ENCODE peak calls at places on chromosomes 5 and 9, in seven cellular contexts. O is suprapubic skin, V is transverse colon, A is heart left ventricle, C is body of pancreas, K is ovary, S is IMR-90. E is an unnamed sample.

GRCh38 chr5:57937501-57937900 is 454.9 kb upstream of the ACTBL2 start:
- DNase-seq in O (no peak), V (no peak), A (no peak), C (no peak), K (no peak), S (peak), E (no peak)

GRCh38 chr9:126502417-126503332 is 111.1 kb upstream of the LMX1B start:
- DNase-seq in O (no peak), V (no peak), A (no peak), C (no peak), K (no peak), S (no peak), E (no peak)

GRCh38 chr5:151819830-151820229 is 48.1 kb downstream of the G3BP1 start:
- DNase-seq in O (no peak), V (no peak), A (no peak), C (no peak), K (no peak), S (no peak), E (no peak)

GRCh38 chr9:130237071-130237470 is 28.5 kb upstream of the HMCN2 start:
- DNase-seq in O (no peak), V (no peak), A (no peak), C (no peak), K (no peak), S (no peak), E (no peak)

GRCh38 chr5:132011561-132012384 is at the start of gene ACSL6:
- DNase-seq in O (peak), V (peak), A (no peak), C (peak), K (peak), S (no peak), E (peak)

GRCh38 chr5:32692066-32692746 is 18.9 kb upstream of the NPR3 start:
- DNase-seq in O (no peak), V (no peak), A (no peak), C (no peak), K (no peak), S (peak), E (no peak)

GRCh38 chr5:105163547-105163946 is 1601.0 kb upstream of the NUDT12 start:
- DNase-seq in O (no peak), V (no peak), A (no peak), C (no peak), K (no peak), S (no peak), E (no peak)

GRCh38 chr5:34868736-34869135 is 29.8 kb downstream of the TTC23L start:
- DNase-seq in O (no peak), V (no peak), A (no peak), C (no peak), K (no peak), S (no peak), E (no peak)

GRCh38 chr9:130728721-130729120 is 35.1 kb downstream of the EXOSC2 start:
- DNase-seq in O (no peak), V (no peak), A (no peak), C (no peak), K (no peak), S (peak), E (no peak)

GRCh38 chr5:148882332-148882731 is 55.9 kb downstream of the ADRB2 start:
- DNase-seq in O (no peak), V (no peak), A (no peak), C (no peak), K (no peak), S (no peak), E (no peak)

GRCh38 chr9:130789747-130790672 is 45.0 kb upstream of the ABL1 start:
- DNase-seq in O (no peak), V (no peak), A (no peak), C (no peak), K (no peak), S (no peak), E (no peak)

GRCh38 chr9:127567119-127567897 is 44.8 kb upstream of the STXBP1 start:
- DNase-seq in O (no peak), V (peak), A (peak), C (peak), K (peak), S (peak), E (peak)

GRCh38 chr9:91905958-91906585 is 44.0 kb downstream of the ROR2 start:
- DNase-seq in O (no peak), V (peak), A (no peak), C (no peak), K (no peak), S (no peak), E (peak)

GRCh38 chr5:157541452-157542118 is 34.0 kb downstream of the ADAM19 start:
- DNase-seq in O (no peak), V (no peak), A (no peak), C (no peak), K (no peak), S (no peak), E (no peak)

GRCh38 chr5:143782588-143783386 is 29.2 kb upstream of the HMHB1 start:
- DNase-seq in O (no peak), V (no peak), A (no peak), C (no peak), K (no peak), S (no peak), E (no peak)

GRCh38 chr9:22452415-22453010 is 5.9 kb downstream of the DMRTA1 start:
- DNase-seq in O (no peak), V (peak), A (no peak), C (peak), K (no peak), S (peak), E (peak)

GRCh38 chr5:80569086-80569960 is 757 bp downstream of the ANKRD34B start:
- DNase-seq in O (no peak), V (no peak), A (no peak), C (no peak), K (no peak), S (no peak), E (no peak)

GRCh38 chr9:94588681-94589080 is 4.9 kb downstream of the FBP2 start:
- DNase-seq in O (no peak), V (no peak), A (no peak), C (no peak), K (no peak), S (no peak), E (no peak)

GRCh38 chr5:113005454-113005853 is 28.9 kb downstream of the DCP2 start:
- DNase-seq in O (no peak), V (no peak), A (no peak), C (no peak), K (no peak), S (peak), E (no peak)

GRCh38 chr9:28720746-28721145 is 1147.5 kb upstream of the C9orf72 start:
- DNase-seq in O (no peak), V (no peak), A (no peak), C (no peak), K (no peak), S (no peak), E (no peak)

GRCh38 chr5:9340095-9340494 is 205.8 kb downstream of the SEMA5A start:
- DNase-seq in O (no peak), V (no peak), A (peak), C (no peak), K (no peak), S (no peak), E (no peak)

GRCh38 chr9:5869315-5870019 is 21.2 kb upstream of the MLANA start:
- DNase-seq in O (no peak), V (no peak), A (no peak), C (no peak), K (no peak), S (no peak), E (no peak)

GRCh38 chr5:135814254-135814653 is 20.2 kb upstream of the SLC25A48 start:
- DNase-seq in O (no peak), V (no peak), A (no peak), C (no peak), K (no peak), S (no peak), E (no peak)

GRCh38 chr5:3341446-3342240 is 254.0 kb upstream of the IRX1 start:
- DNase-seq in O (no peak), V (no peak), A (no peak), C (no peak), K (no peak), S (no peak), E (no peak)

GRCh38 chr9:129027685-129028191 is 393 bp downstream of the SH3GLB2 start:
- DNase-seq in O (peak), V (peak), A (peak), C (peak), K (no peak), S (no peak), E (peak)

GRCh38 chr9:105457560-105458294 is 9.9 kb downstream of the FSD1L start:
- DNase-seq in O (no peak), V (no peak), A (peak), C (peak), K (no peak), S (no peak), E (no peak)

GRCh38 chr5:133519191-133519590 is 93.2 kb downstream of the FSTL4 start:
- DNase-seq in O (no peak), V (no peak), A (no peak), C (no peak), K (no peak), S (no peak), E (no peak)

GRCh38 chr9:113705938-113706519 is 170.1 kb upstream of the ZNF618 start:
- DNase-seq in O (no peak), V (no peak), A (no peak), C (peak), K (no peak), S (no peak), E (no peak)

GRCh38 chr5:19987594-19988345 is at the start of gene CDH18:
- DNase-seq in O (no peak), V (no peak), A (no peak), C (peak), K (peak), S (peak), E (peak)

GRCh38 chr5:144189800-144190429 is 19.2 kb downstream of the KCTD16 start:
- DNase-seq in O (no peak), V (peak), A (no peak), C (no peak), K (no peak), S (peak), E (no peak)

GRCh38 chr9:104992696-104993095 is 64.7 kb upstream of the ABCA1 start:
- DNase-seq in O (no peak), V (no peak), A (no peak), C (no peak), K (no peak), S (peak), E (no peak)

GRCh38 chr5:169328401-169328800 is 27.5 kb upstream of the SLIT3 start:
- DNase-seq in O (no peak), V (no peak), A (no peak), C (no peak), K (no peak), S (no peak), E (no peak)
- TF ChIP-seq POLR2A in O (no peak), V (no peak), A (no peak), C (no peak), K (no peak), S (no peak), E (no peak)

DNA sequence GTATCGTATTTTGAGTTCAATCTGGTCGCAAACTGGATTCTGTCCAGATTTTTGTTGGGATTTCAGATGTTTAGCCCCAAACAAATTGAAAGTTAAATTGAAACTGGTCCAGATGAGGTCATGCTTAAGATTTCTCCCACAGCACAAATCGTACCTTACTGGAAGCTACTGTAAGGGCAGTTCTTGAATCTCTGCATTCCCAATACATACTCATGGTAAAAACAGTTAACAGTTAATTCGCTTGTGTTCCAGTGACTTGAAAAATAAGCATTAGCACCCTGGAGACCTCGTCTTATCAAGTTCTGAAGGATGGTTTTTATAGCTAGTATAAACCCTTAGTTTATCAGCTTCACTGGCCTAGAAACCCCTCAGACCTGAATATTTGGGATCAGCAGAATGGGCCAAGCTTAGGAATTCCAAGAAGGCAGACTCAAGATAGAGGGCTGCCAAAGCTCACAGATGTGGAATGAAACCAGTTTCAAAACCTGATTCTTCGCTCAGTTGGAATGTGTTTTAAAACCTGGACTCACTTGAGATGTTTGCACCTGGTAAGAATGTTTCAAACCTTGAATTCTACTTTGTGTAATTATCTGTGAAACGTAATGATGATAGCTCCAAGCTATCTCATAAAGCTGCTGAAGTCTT is 103.6 kb downstream of the C9orf152 start:
- DNase-seq in O (no peak), V (no peak), A (no peak), C (no peak), K (no peak), S (peak), E (no peak)
- H3K4me3 ChIP-seq in O (no peak), V (no peak), A (no peak), C (no peak), K (no peak), S (no peak), E (no peak)

GRCh38 chr9:93182572-93182971 is 1.4 kb upstream of the WNK2 start:
- DNase-seq in O (no peak), V (peak), A (no peak), C (peak), K (no peak), S (no peak), E (no peak)

GRCh38 chr9:93184439-93185221 is 691 bp downstream of the WNK2 start:
- DNase-seq in O (peak), V (peak), A (no peak), C (peak), K (peak), S (no peak), E (peak)

GRCh38 chr9:93185261-93186150 is 1.6 kb downstream of the WNK2 start:
- DNase-seq in O (peak), V (peak), A (no peak), C (peak), K (no peak), S (no peak), E (no peak)

GRCh38 chr9:93183106-93183662 is 755 bp upstream of the WNK2 start:
- DNase-seq in O (no peak), V (no peak), A (no peak), C (peak), K (no peak), S (no peak), E (no peak)

GRCh38 chr9:93183663-93184438 is at the start of gene WNK2:
- DNase-seq in O (peak), V (peak), A (no peak), C (peak), K (peak), S (no peak), E (peak)
- TF ChIP-seq POLR2A in O (no peak), V (no peak), A (peak), C (no peak), K (no peak), S (no peak), E (no peak)

DNA sequence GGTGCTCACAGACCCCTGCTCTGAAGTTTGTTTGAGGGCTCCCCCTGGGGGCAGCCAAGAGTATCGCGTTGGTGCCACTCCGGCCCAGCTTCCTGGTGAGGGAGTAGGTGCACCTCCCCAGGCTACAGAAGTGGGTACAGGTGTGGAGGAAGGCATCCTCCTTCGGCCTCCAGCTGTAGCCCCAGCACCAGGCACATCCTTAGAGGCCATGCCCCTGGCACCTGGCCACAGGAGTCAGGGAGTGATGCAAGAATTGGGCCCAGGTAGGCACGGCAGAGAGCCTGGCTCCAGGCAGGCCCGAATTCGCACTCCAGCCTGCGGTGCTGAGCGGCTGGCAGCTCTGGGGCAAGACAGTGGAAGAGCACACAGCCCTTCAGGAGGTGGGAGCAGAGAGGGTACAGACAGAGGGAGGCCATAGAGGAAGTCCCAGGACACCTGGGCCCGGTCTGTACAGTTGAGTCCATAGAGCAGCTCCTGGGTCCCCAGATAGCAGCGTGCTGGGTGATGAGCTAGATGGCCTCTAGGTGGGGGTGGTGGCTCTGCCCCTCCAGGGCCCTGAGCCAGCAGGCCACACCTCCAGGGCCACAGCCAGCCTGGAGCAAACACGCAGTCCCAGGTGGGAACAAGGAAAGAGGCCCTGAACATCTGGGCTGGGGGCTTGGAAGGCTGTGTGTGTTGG is 2.4 kb downstream of the SAPCD2 start:
- DNase-seq in O (no peak), V (peak), A (peak), C (peak), K (peak), S (peak), E (peak)
- H3K4me3 ChIP-seq in O (no peak), V (no peak), A (no peak), C (no peak), K (no peak), S (no peak), E (no peak)

GRCh38 chr5:171412186-171412585 is 7.3 kb upstream of the FGF18 start:
- DNase-seq in O (no peak), V (no peak), A (no peak), C (no peak), K (no peak), S (no peak), E (no peak)

GRCh38 chr5:171418316-171418981 is 998 bp upstream of the FGF18 start:
- DNase-seq in O (peak), V (peak), A (peak), C (peak), K (peak), S (peak), E (peak)

GRCh38 chr5:171413153-171413910 is 6.1 kb upstream of the FGF18 start:
- DNase-seq in O (peak), V (no peak), A (no peak), C (no peak), K (no peak), S (no peak), E (no peak)

GRCh38 chr5:171416160-171417049 is 3.0 kb upstream of the FGF18 start:
- DNase-seq in O (peak), V (no peak), A (no peak), C (no peak), K (no peak), S (no peak), E (no peak)

GRCh38 chr5:171415115-171415730 is 4.2 kb upstream of the FGF18 start:
- DNase-seq in O (peak), V (no peak), A (no peak), C (no peak), K (no peak), S (peak), E (no peak)
- TF ChIP-seq POLR2A in O (no peak), V (no peak), A (no peak), C (no peak), K (no peak), S (no peak), E (no peak)